ENCODE peak calls at places on chromosomes 7 and 10, in four cellular contexts. Q is uterus, K is A549, S is kidney. I is an unnamed sample.

GRCh38 chr7:100773491-100773890 is 40.1 kb downstream of the ZAN start:
- DNase-seq in Q (no peak), K (no peak), S (no peak), I (no peak)

GRCh38 chr7:37117261-37117660 is 331.4 kb downstream of the ELMO1 start:
- DNase-seq in Q (no peak), K (no peak), S (no peak), I (no peak)

GRCh38 chr10:112585052-112585451 is 138.0 kb downstream of the VTI1A start:
- DNase-seq in Q (no peak), K (peak; percentile 59), S (no peak), I (no peak)

GRCh38 chr7:10401793-10402192 is 571.9 kb upstream of the PHF14 start:
- DNase-seq in Q (no peak), K (no peak), S (no peak), I (no peak)

GRCh38 chr7:85160223-85160622 is 26.6 kb downstream of the SEMA3D start:
- DNase-seq in Q (no peak), K (no peak), S (no peak), I (no peak)

GRCh38 chr7:1567082-1567771 is 2.6 kb downstream of the PSMG3 start:
- DNase-seq in Q (no peak), K (peak; percentile 66), S (peak; percentile 88), I (no peak)

GRCh38 chr10:78459639-78460037 is 426.0 kb downstream of the RPS24 start:
- DNase-seq in Q (no peak), K (no peak), S (no peak), I (no peak)

GRCh38 chr7:1233328-1234048 is 816 bp downstream of the UNCX start:
- DNase-seq in Q (no peak), K (peak; percentile 52), S (peak; percentile 75), I (no peak)

GRCh38 chr7:155270876-155271275 is 26.8 kb upstream of the INSIG1 start:
- DNase-seq in Q (no peak), K (no peak), S (no peak), I (no peak)

GRCh38 chr7:150755473-150756099 is 18.4 kb downstream of the GIMAP5 start:
- DNase-seq in Q (no peak), K (no peak), S (no peak), I (no peak)

GRCh38 chr7:26657139-26657753 is 207.1 kb downstream of the SKAP2 start:
- DNase-seq in Q (no peak), K (no peak), S (no peak), I (no peak)

GRCh38 chr10:95314519-95314918 is 23.7 kb upstream of the PDLIM1 start:
- DNase-seq in Q (no peak), K (no peak), S (no peak), I (peak; percentile 41)

GRCh38 chr10:121822724-121823123 is 105.1 kb downstream of the ATE1 start:
- DNase-seq in Q (no peak), K (no peak), S (no peak), I (no peak)

GRCh38 chr10:132687893-132688579 is 97.9 kb downstream of the NKX6-2 start:
- DNase-seq in Q (no peak), K (no peak), S (peak; percentile 39), I (no peak)

GRCh38 chr7:16801111-16801542 is 3.7 kb downstream of the AGR2 start:
- DNase-seq in Q (no peak), K (peak; percentile 80), S (no peak), I (no peak)

GRCh38 chr10:91681361-91682276 is 48.7 kb upstream of the PPP1R3C start:
- DNase-seq in Q (no peak), K (no peak), S (no peak), I (no peak)

GRCh38 chr7:158957507-158957900 is 101.1 kb downstream of the DYNC2I1 start:
- DNase-seq in Q (no peak), K (no peak), S (no peak), I (no peak)

GRCh38 chr10:78211476-78212110 is 177.9 kb downstream of the RPS24 start:
- DNase-seq in Q (peak; percentile 54), K (peak; percentile 54), S (no peak), I (no peak)

GRCh38 chr10:50605280-50606270 is 18.2 kb downstream of the SGMS1 start:
- DNase-seq in Q (peak; percentile 61), K (peak; percentile 71), S (no peak), I (peak; percentile 75)

GRCh38 chr10:43045631-43046287 is 31.1 kb upstream of the RET start:
- DNase-seq in Q (no peak), K (no peak), S (peak; percentile 59), I (no peak)

GRCh38 chr10:86366902-86367338 is 325 bp upstream of the GRID1 start:
- DNase-seq in Q (no peak), K (no peak), S (peak; percentile 76), I (no peak)

GRCh38 chr7:99210265-99210970 is 2.5 kb upstream of the KPNA7 start:
- DNase-seq in Q (no peak), K (peak; percentile 96), S (no peak), I (no peak)

GRCh38 chr7:101553018-101553770 is 75.9 kb downstream of the MYL10 start:
- DNase-seq in Q (no peak), K (no peak), S (peak; percentile 54), I (no peak)

GRCh38 chr10:22620140-22620857 is 94.1 kb downstream of the PIP4K2A start:
- DNase-seq in Q (peak; percentile 44), K (peak; percentile 90), S (peak; percentile 93), I (peak; percentile 71)

GRCh38 chr7:118843456-118843855 is 619.0 kb downstream of the ANKRD7 start:
- DNase-seq in Q (no peak), K (no peak), S (no peak), I (no peak)

GRCh38 chr10:5544216-5544805 is 19.6 kb downstream of the CALML3 start:
- DNase-seq in Q (no peak), K (no peak), S (no peak), I (no peak)
- H3K4me3 ChIP-seq in Q (no peak overlapping the region), K (no peak overlapping the region), S (no peak overlapping the region), I (no peak overlapping the region)

DNA sequence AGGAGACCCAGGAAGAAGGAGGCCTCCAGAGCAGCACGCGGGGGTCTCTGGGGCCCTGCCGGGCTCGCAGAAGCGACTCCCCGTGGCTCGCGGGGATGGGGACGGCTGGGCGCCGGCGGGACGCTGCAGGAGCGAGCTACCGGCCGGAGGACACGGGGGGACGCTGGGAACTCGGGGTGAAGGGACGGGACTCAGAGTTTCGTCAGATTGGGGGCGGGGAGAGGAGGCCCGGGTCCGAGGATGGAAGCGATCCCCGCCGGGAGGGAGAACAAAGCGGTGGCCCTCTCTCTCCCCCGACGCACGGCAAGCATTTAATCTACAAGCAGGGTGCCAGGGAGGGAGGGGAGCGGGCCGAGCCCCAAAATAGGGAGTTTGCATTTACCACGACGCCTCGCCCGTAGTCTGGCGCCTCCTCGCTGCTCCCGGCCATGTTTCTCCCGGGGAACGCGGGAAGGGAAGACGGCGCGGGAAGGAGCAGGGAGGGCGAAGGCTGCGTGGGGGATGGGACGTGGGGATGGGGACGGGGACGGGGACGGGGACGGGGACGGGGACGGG is at the start of gene PRTFDC1:
- DNase-seq in Q (peak; percentile 63), K (peak; percentile 48), S (peak; percentile 88), I (no peak)
- TF ChIP-seq CTCF in Q (peak; percentile 22), K (no peak), S (peak; percentile 21), I (no peak)

GRCh38 chr7:83808982-83809381 is 160.0 kb upstream of the SEMA3E start:
- DNase-seq in Q (no peak), K (no peak), S (no peak), I (no peak)
- H3K4me1 ChIP-seq in Q (no peaks in the 10 kb centered on the region), K (no peaks in the 10 kb centered on the region), S (no peaks in the 10 kb centered on the region), I (no peaks in the 10 kb centered on the region)

GRCh38 chr7:28069788-28070187 is 110.8 kb downstream of the JAZF1 start:
- DNase-seq in Q (peak; percentile 88), K (no peak), S (no peak), I (peak; percentile 61)

GRCh38 chr7:28070311-28071055 is 110.1 kb downstream of the JAZF1 start:
- DNase-seq in Q (peak; percentile 30), K (no peak), S (no peak), I (no peak)

GRCh38 chr7:28067171-28067570 is 113.4 kb downstream of the JAZF1 start:
- DNase-seq in Q (no peak), K (no peak), S (no peak), I (no peak)

GRCh38 chr7:28071570-28071969 is 109.0 kb downstream of the JAZF1 start:
- DNase-seq in Q (no peak), K (no peak), S (no peak), I (no peak)

DNA sequence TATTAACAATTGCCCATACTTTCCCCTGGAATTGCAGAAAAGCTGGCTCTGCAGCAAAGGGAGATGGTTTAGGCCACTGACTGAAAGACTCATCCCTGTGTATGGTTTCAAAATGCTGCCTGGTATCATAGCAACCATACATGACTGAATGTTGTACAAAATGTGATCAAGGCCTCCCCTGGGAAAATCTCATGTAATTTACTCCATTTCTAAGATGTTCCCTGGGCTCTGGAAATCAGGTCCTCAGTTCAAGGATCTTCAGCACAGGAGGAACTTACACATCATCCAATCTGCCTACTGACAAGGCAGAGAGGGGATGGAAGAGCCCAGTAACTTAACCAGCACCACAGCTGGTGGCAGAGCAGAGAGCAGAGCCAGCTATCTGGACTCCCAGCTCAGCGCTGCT is 111.8 kb downstream of the JAZF1 start:
- DNase-seq in Q (no peak), K (no peak), S (no peak), I (no peak)
- H3K4me3 ChIP-seq in Q (no peak overlapping the region), K (no peak overlapping the region), S (no peak overlapping the region), I (no peak overlapping the region)

GRCh38 chr10:31838065-31838464 is 90.6 kb downstream of the ARHGAP12 start:
- DNase-seq in Q (no peak), K (no peak), S (no peak), I (no peak)
- TF ChIP-seq CTCF in Q (no peak), K (no peak), S (no peak), I (no peak)

GRCh38 chr7:131103997-131104396 is 223.7 kb upstream of the MKLN1 start:
- DNase-seq in Q (no peak), K (no peak), S (no peak), I (peak; percentile 46)

GRCh38 chr7:131098527-131098926 is 229.1 kb upstream of the MKLN1 start:
- DNase-seq in Q (no peak), K (no peak), S (no peak), I (no peak)

GRCh38 chr7:131096267-131096927 is 231.3 kb upstream of the MKLN1 start:
- DNase-seq in Q (no peak), K (no peak), S (no peak), I (no peak)

GRCh38 chr7:131097662-131098376 is 229.9 kb upstream of the MKLN1 start:
- DNase-seq in Q (no peak), K (no peak), S (no peak), I (no peak)

DNA sequence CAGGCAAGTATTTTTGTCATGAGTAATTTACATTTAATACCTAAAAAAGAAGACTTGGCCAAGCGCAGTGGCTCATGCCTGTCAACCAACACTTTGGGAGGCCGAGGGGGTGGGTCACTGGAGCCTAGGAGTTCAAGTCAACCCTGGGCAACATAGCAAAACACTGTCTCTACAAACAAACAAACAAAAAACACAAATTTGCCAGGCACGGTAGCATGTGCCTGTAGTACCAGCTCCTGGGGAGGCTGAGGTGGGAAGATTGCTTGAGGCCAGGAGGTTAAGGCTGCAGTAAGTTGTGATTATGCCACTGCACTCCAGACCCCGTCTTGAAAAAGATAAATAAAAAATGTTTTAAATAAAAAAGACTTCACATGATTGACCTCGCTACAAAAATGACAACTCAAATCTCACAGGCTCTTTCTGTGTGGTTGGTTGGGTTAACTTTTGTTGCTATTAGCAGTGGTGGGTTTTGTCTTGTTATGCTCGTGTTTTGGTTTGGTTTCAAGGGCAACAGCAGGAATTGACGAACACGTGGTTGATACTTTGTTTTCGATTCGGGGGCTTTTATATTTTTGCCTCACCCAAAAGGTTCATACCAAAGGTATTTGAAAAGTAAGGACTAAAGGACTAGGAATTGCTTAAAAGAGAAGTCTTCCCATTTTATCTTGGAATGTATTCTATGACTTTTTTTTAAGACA is 227.2 kb upstream of the MKLN1 start:
- DNase-seq in Q (no peak), K (no peak), S (no peak), I (no peak)
- H3K4me1 ChIP-seq in Q (peaks cover 19% of the 10 kb centered on the region), K (peaks cover 69% of the 10 kb centered on the region), S (peaks cover 13% of the 10 kb centered on the region), I (peaks cover 34% of the 10 kb centered on the region)

GRCh38 chr10:120691623-120692022 is 159.5 kb upstream of the WDR11 start:
- DNase-seq in Q (no peak), K (no peak), S (no peak), I (no peak)
- H3K4me3 ChIP-seq in Q (no peak overlapping the region), K (no peak overlapping the region), S (no peak overlapping the region), I (no peak overlapping the region)

I was measured in lung.